ENCODE peak calls at places on chromosomes 1 and 21, in four cellular contexts. One of them, this sample, is unnamed.

GRCh38 chr1:179973198-179974114 is 18.8 kb downstream of the CEP350 start:
- DNase-seq in K562: no peak
- DNase-seq in H1: no peak
- DNase-seq in GM12878: no peak
- DNase-seq in this sample: no peak

GRCh38 chr1:51679435-51679834 is 62.5 kb downstream of the OSBPL9 start:
- DNase-seq in K562: no peak
- DNase-seq in H1: no peak
- DNase-seq in GM12878: peak
- DNase-seq in this sample: no peak

GRCh38 chr21:23963454-23963853 is 1643.8 kb downstream of the MRPL39 start:
- DNase-seq in K562: no peak
- DNase-seq in H1: no peak
- DNase-seq in GM12878: no peak
- DNase-seq in this sample: no peak

GRCh38 chr1:156104065-156104810 is 10.3 kb upstream of the LMNA start:
- DNase-seq in K562: no peak
- DNase-seq in H1: no peak
- DNase-seq in GM12878: no peak
- DNase-seq in this sample: peak

GRCh38 chr1:243917177-243917862 is 67.3 kb upstream of the AKT3 start:
- DNase-seq in K562: no peak
- DNase-seq in H1: peak
- DNase-seq in GM12878: no peak
- DNase-seq in this sample: no peak

GRCh38 chr1:159510223-159510530 is 25.6 kb downstream of the OR10J5 start:
- DNase-seq in K562: no peak
- DNase-seq in H1: no peak
- DNase-seq in GM12878: no peak
- DNase-seq in this sample: no peak

GRCh38 chr1:213409971-213410370 is 358.9 kb downstream of the RPS6KC1 start:
- DNase-seq in K562: no peak
- DNase-seq in H1: no peak
- DNase-seq in GM12878: no peak
- DNase-seq in this sample: no peak

GRCh38 chr1:41898191-41898713 is 20.5 kb downstream of the HIVEP3 start:
- DNase-seq in K562: peak
- DNase-seq in H1: no peak
- DNase-seq in GM12878: no peak
- DNase-seq in this sample: no peak

GRCh38 chr1:156970017-156970416 is 49.6 kb downstream of the LRRC71 start:
- DNase-seq in K562: peak
- DNase-seq in H1: no peak
- DNase-seq in GM12878: no peak
- DNase-seq in this sample: no peak

GRCh38 chr21:38308010-38308784 is 51.4 kb downstream of the KCNJ15 start:
- DNase-seq in K562: no peak
- DNase-seq in H1: no peak
- DNase-seq in GM12878: no peak
- DNase-seq in this sample: no peak

GRCh38 chr1:20380616-20381035 is 90.0 kb downstream of the VWA5B1 start:
- DNase-seq in K562: no peak
- DNase-seq in H1: no peak
- DNase-seq in GM12878: no peak
- DNase-seq in this sample: no peak

GRCh38 chr1:191457889-191458288 is 700.4 kb upstream of the RGS18 start:
- DNase-seq in K562: no peak
- DNase-seq in H1: no peak
- DNase-seq in GM12878: no peak
- DNase-seq in this sample: no peak

DNA sequence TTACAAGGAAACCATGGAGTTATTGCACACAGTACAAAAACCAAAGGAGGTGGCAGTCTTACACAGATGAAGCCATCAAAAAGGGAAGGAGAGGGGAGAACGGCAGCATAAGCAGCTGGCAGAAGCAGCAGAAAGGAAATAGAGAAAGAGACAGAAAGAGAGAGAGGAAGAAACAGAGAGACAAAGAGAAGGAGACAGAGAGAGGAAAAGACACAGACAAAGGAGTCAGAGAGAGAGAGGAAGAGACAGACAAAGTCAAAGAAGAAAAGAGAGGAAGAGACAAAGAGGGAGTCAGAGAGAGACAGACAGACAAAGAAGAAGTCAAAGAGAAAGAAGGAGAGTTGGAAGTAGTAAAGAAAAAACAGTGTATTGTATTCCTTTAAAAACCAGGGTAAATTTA is 143.0 kb downstream of the FASLG start:
- DNase-seq in K562: no peak
- DNase-seq in H1: no peak
- DNase-seq in GM12878: no peak
- DNase-seq in this sample: no peak
- TF ChIP-seq HDAC6 in K562: no peak
- TF ChIP-seq HDAC6 in H1: no peak
- TF ChIP-seq HDAC6 in GM12878: no peak
- TF ChIP-seq HDAC6 in this sample: no peak

GRCh38 chr1:207888647-207889046 is 22.3 kb downstream of the CD34 start:
- DNase-seq in K562: no peak
- DNase-seq in H1: no peak
- DNase-seq in GM12878: no peak
- DNase-seq in this sample: no peak
- TF ChIP-seq SIN3A in K562: no peak
- TF ChIP-seq SIN3A in H1: no peak
- TF ChIP-seq SIN3A in GM12878: no peak
- TF ChIP-seq SIN3A in this sample: no peak

GRCh38 chr1:205335692-205336091 is 14.1 kb upstream of the NUAK2 start:
- DNase-seq in K562: peak
- DNase-seq in H1: peak
- DNase-seq in GM12878: no peak
- DNase-seq in this sample: peak

GRCh38 chr1:205339717-205340116 is 17.0 kb downstream of the KLHDC8A start:
- DNase-seq in K562: no peak
- DNase-seq in H1: no peak
- DNase-seq in GM12878: no peak
- DNase-seq in this sample: no peak

GRCh38 chr1:205339197-205339702 is 17.5 kb downstream of the KLHDC8A start:
- DNase-seq in K562: no peak
- DNase-seq in H1: no peak
- DNase-seq in GM12878: no peak
- DNase-seq in this sample: no peak

GRCh38 chr1:205338011-205338410 is 16.5 kb upstream of the NUAK2 start:
- DNase-seq in K562: no peak
- DNase-seq in H1: no peak
- DNase-seq in GM12878: no peak
- DNase-seq in this sample: no peak

DNA sequence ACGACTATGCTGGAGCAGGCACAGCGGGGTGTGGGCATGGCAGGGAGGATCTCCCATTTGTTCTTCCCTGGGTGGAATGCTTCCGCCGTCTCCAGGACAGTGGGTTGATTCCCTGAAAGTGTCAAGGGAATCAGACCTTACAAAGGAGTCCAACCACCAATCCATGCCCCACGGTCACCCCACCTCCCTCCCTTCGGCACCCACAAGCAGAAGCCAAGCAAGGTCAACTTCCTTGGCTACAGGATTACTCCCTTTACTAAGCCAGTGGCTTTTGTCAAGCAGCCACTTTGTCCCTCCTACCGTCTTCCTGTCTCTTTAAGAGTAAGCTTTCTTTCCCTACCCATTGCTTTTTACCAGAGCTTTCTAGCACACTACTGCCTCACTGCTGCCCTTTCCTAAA is 15.9 kb upstream of the NUAK2 start:
- DNase-seq in K562: no peak
- DNase-seq in H1: no peak
- DNase-seq in GM12878: no peak
- DNase-seq in this sample: no peak
- TF ChIP-seq HDAC6 in K562: no peak
- TF ChIP-seq HDAC6 in H1: no peak
- TF ChIP-seq HDAC6 in GM12878: no peak
- TF ChIP-seq HDAC6 in this sample: no peak

DNA sequence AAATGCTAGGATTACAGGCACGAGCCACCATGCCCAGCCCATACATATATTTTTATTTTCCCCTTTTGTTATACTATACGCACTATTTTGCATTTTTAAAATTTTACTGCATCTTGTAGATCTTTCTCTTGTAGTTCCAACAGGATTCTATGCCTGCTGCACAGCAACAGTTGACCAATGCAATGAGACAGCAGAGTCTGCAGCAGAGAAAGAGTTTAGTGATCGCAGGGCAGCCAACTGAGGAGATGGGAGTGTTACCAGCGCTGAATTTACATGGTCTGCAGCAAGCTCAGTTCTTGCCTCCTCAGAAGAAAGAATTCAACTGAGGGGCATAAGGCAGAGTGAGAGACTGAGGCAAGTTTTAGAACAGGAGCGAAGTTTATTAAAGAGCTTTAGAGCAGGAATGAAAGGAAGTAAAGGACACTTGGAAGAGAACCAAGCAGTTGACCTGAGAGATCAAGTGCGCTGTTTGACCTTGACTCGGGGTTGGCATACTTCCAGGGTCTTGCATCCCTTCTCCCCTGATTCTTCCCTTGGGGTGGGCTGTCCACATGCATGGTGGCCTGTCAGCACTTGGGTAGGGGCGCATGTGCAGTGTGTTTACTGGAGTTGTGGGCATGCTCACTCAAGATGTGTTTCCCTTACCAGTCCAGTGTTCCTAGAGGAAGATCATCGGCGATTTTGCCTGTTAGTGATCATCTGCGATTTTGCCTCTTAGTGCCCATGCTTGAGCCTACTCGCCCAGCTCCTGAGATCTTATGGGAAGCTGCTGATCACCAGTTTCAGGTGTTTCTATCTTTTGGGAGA is 4.1 kb upstream of the MTOR start:
- DNase-seq in K562: no peak
- DNase-seq in H1: no peak
- DNase-seq in GM12878: no peak
- DNase-seq in this sample: no peak
- TF ChIP-seq SIN3A in K562: no peak
- TF ChIP-seq SIN3A in H1: no peak
- TF ChIP-seq SIN3A in GM12878: no peak
- TF ChIP-seq SIN3A in this sample: no peak

DNA sequence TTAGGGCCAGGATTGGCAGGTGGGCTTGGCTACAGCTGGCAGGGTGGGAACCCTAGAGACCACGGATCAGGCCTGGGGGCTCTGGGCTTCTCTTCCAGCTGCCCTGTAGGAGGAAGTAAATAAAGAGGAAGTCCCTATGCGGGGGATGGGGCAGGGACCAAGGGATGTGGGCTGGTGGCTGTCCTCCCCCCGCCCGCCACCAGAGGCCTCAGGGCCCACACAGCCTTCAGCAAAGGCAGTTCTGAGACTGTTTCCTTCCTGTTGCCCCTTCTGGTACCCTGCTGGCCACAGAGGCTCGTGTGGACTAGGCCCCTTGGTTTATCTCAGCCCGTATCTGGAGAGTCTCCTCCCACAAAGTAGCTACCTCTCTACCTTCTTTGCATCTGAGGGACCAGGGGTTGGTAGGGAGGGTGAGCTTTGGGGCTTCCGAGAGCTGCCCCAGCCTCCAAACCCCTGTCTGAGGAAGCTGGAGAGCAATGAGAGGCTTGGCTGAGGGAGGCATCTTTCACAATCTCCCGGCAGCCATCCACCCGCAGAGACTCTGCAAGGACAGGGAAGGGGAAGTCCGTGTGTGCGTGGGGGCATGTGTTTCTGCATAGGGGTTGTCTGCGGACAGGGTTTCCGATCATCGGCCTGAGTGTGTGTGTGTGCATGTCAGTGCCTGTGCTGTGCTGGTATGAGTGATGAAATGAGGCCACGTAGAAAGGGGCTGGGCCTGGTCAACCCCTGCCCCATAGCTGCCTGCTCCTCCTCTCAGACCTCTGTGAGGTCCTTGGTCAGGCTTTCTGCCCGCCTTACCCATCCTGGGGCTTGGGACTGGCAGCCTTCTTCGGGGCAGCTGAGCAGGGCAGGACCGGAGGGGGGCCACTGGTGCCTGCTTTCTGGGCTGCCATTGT is 12.5 kb downstream of the RPS6KA1 start:
- DNase-seq in K562: peak
- DNase-seq in H1: peak
- DNase-seq in GM12878: peak
- DNase-seq in this sample: peak
- TF ChIP-seq HDAC6 in K562: no peak
- TF ChIP-seq HDAC6 in H1: no peak
- TF ChIP-seq HDAC6 in GM12878: no peak
- TF ChIP-seq HDAC6 in this sample: no peak

DNA sequence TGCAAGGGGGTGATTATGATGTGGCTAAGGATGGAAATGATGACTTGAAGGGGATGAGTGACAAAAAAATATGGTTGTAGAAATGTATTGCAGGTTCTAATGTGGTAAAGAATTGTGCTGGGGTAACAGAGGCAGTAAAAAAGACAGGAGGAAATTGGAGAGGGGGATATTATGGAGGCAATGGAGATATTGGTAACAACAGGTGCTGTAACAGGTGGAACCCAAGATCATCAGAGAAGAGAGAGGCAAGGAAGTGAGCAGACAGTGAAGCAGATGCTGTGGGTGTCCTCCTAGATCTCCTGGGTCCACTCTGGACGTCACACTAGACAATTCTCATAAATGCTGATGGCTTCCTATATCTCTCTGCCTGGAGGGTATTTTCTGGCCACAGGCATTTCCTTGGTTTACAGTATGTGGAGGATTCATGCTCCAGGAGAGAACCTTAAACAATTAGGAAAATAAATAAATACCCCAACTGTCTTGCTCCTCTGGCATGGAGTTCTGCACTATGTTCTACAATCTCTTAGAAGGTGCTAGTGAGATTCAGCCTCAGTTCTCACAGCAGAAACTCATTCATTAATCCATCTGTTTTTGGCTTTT is 620.3 kb upstream of the PLXNA2 start:
- DNase-seq in K562: no peak
- DNase-seq in H1: no peak
- DNase-seq in GM12878: no peak
- DNase-seq in this sample: no peak
- TF ChIP-seq SIN3A in K562: no peak
- TF ChIP-seq SIN3A in H1: no peak
- TF ChIP-seq SIN3A in GM12878: no peak
- TF ChIP-seq SIN3A in this sample: no peak

GRCh38 chr1:77392486-77392885 is 110.7 kb downstream of the AK5 start:
- DNase-seq in K562: no peak
- DNase-seq in H1: no peak
- DNase-seq in GM12878: no peak
- DNase-seq in this sample: no peak
- TF ChIP-seq HDAC6 in K562: no peak
- TF ChIP-seq HDAC6 in H1: no peak
- TF ChIP-seq HDAC6 in GM12878: no peak
- TF ChIP-seq HDAC6 in this sample: no peak

This sample was measured in HepG2.